ENCODE peak calls at places on chromosomes 13 and 19, in six cellular contexts. Y, D, R, F, O and U are unnamed samples.

GRCh38 chr19:41144403-41144802 is 30.2 kb downstream of the CYP2F1 start:
- DNase-seq in Y (peak; percentile 58), D (peak; percentile 61), R (peak; percentile 70), F (peak; percentile 89), O (peak; percentile 62), U (peak; percentile 84)

GRCh38 chr19:3982701-3983541 is 2.3 kb downstream of the EEF2 start:
- DNase-seq in Y (no peak), D (peak; percentile 63), R (no peak), F (peak; percentile 79), O (peak; percentile 77), U (no peak)

GRCh38 chr13:95858286-95859075 is 181.5 kb downstream of the DNAJC3 start:
- DNase-seq in Y (no peak), D (no peak), R (no peak), F (no peak), O (no peak), U (no peak)

GRCh38 chr19:2201473-2202148 is 34.5 kb downstream of the PLEKHJ1 start:
- DNase-seq in Y (no peak), D (no peak), R (no peak), F (no peak), O (peak; percentile 58), U (no peak)

GRCh38 chr19:290539-291521 is at the start of gene PLPP2:
- DNase-seq in Y (no peak), D (no peak), R (no peak), F (no peak), O (peak; percentile 78), U (no peak)

GRCh38 chr13:26976336-26976735 is 195.3 kb downstream of the USP12 start:
- DNase-seq in Y (no peak), D (no peak), R (no peak), F (no peak), O (no peak), U (no peak)

GRCh38 chr13:30143671-30144400 is 163.5 kb downstream of the KATNAL1 start:
- DNase-seq in Y (no peak), D (no peak), R (no peak), F (no peak), O (peak; percentile 44), U (peak; percentile 54)

GRCh38 chr13:73879346-73880020 is 254.7 kb downstream of the KLF12 start:
- DNase-seq in Y (no peak), D (no peak), R (no peak), F (no peak), O (no peak), U (no peak)

GRCh38 chr13:44373247-44373600 is 400 bp upstream of the SERP2 start:
- DNase-seq in Y (no peak), D (peak; percentile 20), R (no peak), F (no peak), O (no peak), U (no peak)

GRCh38 chr19:15629003-15629880 is 11.5 kb upstream of the CYP4F3 start:
- DNase-seq in Y (peak; percentile 12), D (peak; percentile 74), R (no peak), F (peak; percentile 97), O (peak; percentile 64), U (peak; percentile 78)

GRCh38 chr13:49046534-49046933 is 70.8 kb downstream of the FNDC3A start:
- DNase-seq in Y (no peak), D (no peak), R (no peak), F (no peak), O (no peak), U (no peak)

GRCh38 chr19:2769218-2769617 is 13.9 kb downstream of the SGTA start:
- DNase-seq in Y (no peak), D (no peak), R (no peak), F (no peak), O (no peak), U (no peak)

GRCh38 chr19:47093841-47094240 is 19.7 kb downstream of the ZC3H4 start:
- DNase-seq in Y (peak; percentile 77), D (no peak), R (peak; percentile 40), F (peak; percentile 82), O (no peak), U (peak; percentile 95)

GRCh38 chr13:109151696-109152095 is 522.3 kb downstream of the MYO16 start:
- DNase-seq in Y (no peak), D (no peak), R (no peak), F (no peak), O (no peak), U (no peak)

GRCh38 chr13:114110091-114110829 is 22.2 kb downstream of the RASA3 start:
- DNase-seq in Y (no peak), D (peak; percentile 51), R (no peak), F (peak; percentile 93), O (no peak), U (peak; percentile 86)

GRCh38 chr13:75372923-75373841 is 108.8 kb downstream of the TBC1D4 start:
- DNase-seq in Y (no peak), D (no peak), R (no peak), F (no peak), O (no peak), U (no peak)

GRCh38 chr13:75372517-75372916 is 109.5 kb downstream of the TBC1D4 start:
- DNase-seq in Y (no peak), D (no peak), R (peak; percentile 54), F (no peak), O (no peak), U (peak; percentile 62)

GRCh38 chr13:75369986-75370385 is 112.0 kb downstream of the TBC1D4 start:
- DNase-seq in Y (no peak), D (no peak), R (no peak), F (no peak), O (no peak), U (no peak)

GRCh38 chr13:75373988-75374387 is 108.0 kb downstream of the TBC1D4 start:
- DNase-seq in Y (no peak), D (no peak), R (no peak), F (no peak), O (no peak), U (no peak)

DNA sequence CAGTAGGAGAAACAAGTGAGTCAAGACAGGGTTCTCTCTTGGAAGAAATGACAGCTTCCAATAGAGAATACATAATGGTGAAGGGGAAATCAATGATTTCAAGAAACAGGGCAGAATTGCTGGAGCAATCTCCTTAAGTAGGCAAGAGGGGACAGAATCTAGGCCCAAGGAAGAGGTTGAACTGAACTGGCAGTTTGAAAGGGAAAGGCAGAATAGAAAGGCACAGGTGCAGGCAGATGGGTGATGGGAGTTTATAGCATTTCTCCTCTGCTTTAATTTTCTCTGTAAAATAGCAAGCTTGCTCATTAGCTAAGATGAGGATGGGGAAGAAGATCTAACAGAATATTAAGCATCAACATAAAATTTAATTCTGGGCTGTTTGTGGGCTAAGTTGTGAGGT is 110.7 kb downstream of the TBC1D4 start:
- DNase-seq in Y (no peak), D (no peak), R (no peak), F (no peak), O (no peak), U (no peak)
- TF ChIP-seq CTCF in Y (no peak), D (no peak), R (no peak), F (no peak), O (no peak), U (no peak)

DNA sequence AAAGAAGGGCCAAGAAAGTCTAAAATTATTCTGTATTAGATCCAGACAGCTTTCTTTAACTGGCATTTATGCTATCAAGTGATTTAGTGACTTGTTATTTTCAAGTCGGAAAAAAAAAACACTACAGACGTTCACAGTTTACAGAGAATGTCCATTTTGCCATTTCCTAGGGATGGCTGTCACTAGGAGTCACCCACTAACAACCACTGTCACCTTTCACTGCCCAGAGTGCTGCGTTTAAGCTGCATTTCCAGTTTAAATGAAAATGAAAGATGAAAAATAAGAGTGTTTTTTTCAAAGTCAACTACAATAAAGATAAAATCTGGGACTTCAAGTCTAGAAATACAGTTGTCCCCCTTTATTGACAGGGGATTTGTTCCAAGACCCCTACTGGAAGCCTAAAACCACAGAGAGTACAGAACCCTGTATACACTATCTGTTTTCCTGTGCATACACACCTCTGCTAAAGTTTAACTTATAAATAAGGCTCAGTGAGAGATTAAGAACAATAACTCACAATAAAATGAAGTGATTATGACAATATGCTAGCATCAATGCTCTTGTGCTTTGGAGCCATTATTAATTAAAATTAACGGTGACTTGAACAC is 112.5 kb downstream of the SACS start:
- DNase-seq in Y (no peak), D (no peak), R (no peak), F (no peak), O (no peak), U (no peak)
- H3K4me3 ChIP-seq in Y (peak overlapping the region; percentile 51), D (no peak overlapping the region), R (no peak overlapping the region), F (peak overlapping the region; percentile 24), O (no peak overlapping the region), U (peak overlapping the region; percentile 52)

GRCh38 chr19:48614436-48615144 is at the start of gene FAM83E:
- DNase-seq in Y (no peak), D (no peak), R (no peak), F (peak; percentile 77), O (no peak), U (peak; percentile 44)

GRCh38 chr19:48613852-48614435 is 932 bp downstream of the FAM83E start:
- DNase-seq in Y (no peak), D (no peak), R (peak; percentile 49), F (no peak), O (no peak), U (peak; percentile 32)

GRCh38 chr19:48616041-48616436 is 1.2 kb upstream of the FAM83E start:
- DNase-seq in Y (no peak), D (no peak), R (no peak), F (peak; percentile 80), O (no peak), U (no peak)

GRCh38 chr19:48616491-48617056 is 1.7 kb upstream of the FAM83E start:
- DNase-seq in Y (no peak), D (no peak), R (no peak), F (peak; percentile 70), O (no peak), U (no peak)

GRCh38 chr19:48615145-48616040 is 517 bp upstream of the FAM83E start:
- DNase-seq in Y (no peak), D (no peak), R (no peak), F (peak; percentile 67), O (no peak), U (no peak)
- TF ChIP-seq CTCF in Y (no peak), D (no peak), R (no peak), F (no peak), O (no peak), U (no peak)

GRCh38 chr19:13978306-13978705 is 26.0 kb downstream of the DCAF15 start:
- DNase-seq in Y (no peak), D (peak; percentile 83), R (peak; percentile 83), F (peak; percentile 86), O (no peak), U (no peak)

GRCh38 chr19:13979224-13979623 is 26.9 kb downstream of the RFX1 start:
- DNase-seq in Y (no peak), D (no peak), R (no peak), F (no peak), O (no peak), U (no peak)

GRCh38 chr19:13977803-13978202 is 25.5 kb downstream of the DCAF15 start:
- DNase-seq in Y (no peak), D (no peak), R (no peak), F (no peak), O (no peak), U (no peak)

GRCh38 chr19:13979686-13980085 is 26.4 kb downstream of the RFX1 start:
- DNase-seq in Y (no peak), D (no peak), R (no peak), F (no peak), O (no peak), U (no peak)

DNA sequence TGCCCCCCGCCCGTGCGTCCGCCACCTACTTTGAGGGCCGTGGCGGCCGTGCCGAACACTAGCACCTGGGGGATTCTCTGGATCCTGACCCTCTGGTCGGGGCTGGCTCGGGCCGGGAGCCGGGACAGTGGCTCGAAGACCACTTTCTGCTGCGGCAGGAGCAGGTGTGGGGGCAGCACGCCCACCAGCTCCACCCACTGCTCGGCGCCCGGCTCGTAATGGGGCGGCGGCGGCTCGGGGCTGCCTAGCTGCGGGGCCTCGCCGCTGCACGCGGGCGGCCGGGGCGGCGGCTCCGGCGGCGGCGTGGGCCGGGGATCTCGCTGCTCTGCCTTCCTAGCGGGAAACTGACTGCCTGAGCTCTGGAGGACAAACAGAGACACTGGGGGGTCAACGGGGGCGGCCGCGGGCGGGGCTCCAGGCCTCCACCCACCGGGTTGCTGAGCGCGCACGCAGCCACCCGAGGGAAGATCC is 26.4 kb downstream of the DCAF15 start:
- DNase-seq in Y (no peak), D (no peak), R (peak; percentile 44), F (no peak), O (no peak), U (no peak)
- H3K4me3 ChIP-seq in Y (no peak overlapping the region), D (peak overlapping the region; percentile 61), R (peak overlapping the region; percentile 28), F (peak overlapping the region; percentile 35), O (no peak overlapping the region), U (no peak overlapping the region)